ENCODE peak calls at places on chromosome 13, in five cellular contexts. A is K562, I is stomach, M is transverse colon, F is suprapubic skin. K is an unnamed sample.

GRCh38 chr13:49652691-49653305 is 24.5 kb downstream of the ARL11 start:
- DNase-seq in I (peak; percentile 30), A (peak; percentile 48), F (no peak), M (peak; percentile 32), K (no peak)

GRCh38 chr13:78680611-78681010 is 21.7 kb upstream of the OBI1 start:
- DNase-seq in F (no peak), A (no peak), M (no peak), I (no peak), K (no peak)

GRCh38 chr13:45537506-45537905 is 72.8 kb downstream of the COG3 start:
- DNase-seq in M (no peak), I (no peak), F (no peak), A (no peak), K (no peak)

GRCh38 chr13:111213964-111214726 is 99.0 kb downstream of the ARHGEF7 start:
- DNase-seq in A (no peak), M (no peak), I (no peak), F (no peak), K (no peak)

GRCh38 chr13:29118471-29118870 is 298.3 kb downstream of the MTUS2 start:
- DNase-seq in F (no peak), A (no peak), M (no peak), I (no peak), K (no peak)

GRCh38 chr13:109348514-109349340 is 437.7 kb downstream of the IRS2 start:
- DNase-seq in F (no peak), M (no peak), A (no peak), I (no peak), K (no peak)

GRCh38 chr13:101454767-101455166 is 2.3 kb downstream of the ITGBL1 start:
- DNase-seq in F (no peak), A (no peak), I (no peak), M (no peak), K (no peak)

GRCh38 chr13:100069278-100069677 is 19.6 kb upstream of the PCCA start:
- DNase-seq in F (no peak), I (no peak), A (no peak), M (no peak), K (no peak)

GRCh38 chr13:46389985-46390384 is 2.9 kb upstream of the RUBCNL start:
- DNase-seq in I (no peak), M (peak; percentile 64), F (no peak), A (no peak), K (no peak)

GRCh38 chr13:40578055-40578454 is 88.4 kb downstream of the FOXO1 start:
- DNase-seq in F (no peak), M (no peak), I (no peak), A (no peak), K (peak; percentile 64)

GRCh38 chr13:71055644-71056043 is 811.4 kb downstream of the DACH1 start:
- DNase-seq in M (no peak), I (no peak), A (no peak), F (no peak), K (no peak)

GRCh38 chr13:46119883-46120614 is 15.2 kb upstream of the CPB2 start:
- DNase-seq in A (peak; percentile 73), M (no peak), F (no peak), I (no peak), K (no peak)

GRCh38 chr13:42266464-42266863 is 5.5 kb upstream of the AKAP11 start:
- DNase-seq in F (no peak), A (no peak), I (no peak), M (no peak), K (no peak)

GRCh38 chr13:89066868-89067466 is 1395.8 kb downstream of the SLITRK5 start:
- DNase-seq in F (no peak), I (no peak), A (no peak), M (peak; percentile 12), K (no peak)

GRCh38 chr13:65292488-65292901 is 1937.6 kb downstream of the PCDH9 start:
- DNase-seq in A (no peak), M (no peak), I (no peak), F (no peak), K (no peak)

GRCh38 chr13:101626925-101627555 is 174.6 kb downstream of the ITGBL1 start:
- DNase-seq in F (no peak), M (no peak), A (no peak), I (no peak), K (no peak)

GRCh38 chr13:102846261-102847015 is 606 bp downstream of the ERCC5 start:
- DNase-seq in M (peak; percentile 60), I (peak; percentile 40), A (no peak), F (peak; percentile 81), K (no peak)

GRCh38 chr13:27264181-27264580 is 6.4 kb upstream of the RASL11A start:
- DNase-seq in M (no peak), F (no peak), A (no peak), I (no peak), K (no peak)

GRCh38 chr13:33125821-33126570 is 109.8 kb downstream of the KL start:
- DNase-seq in F (peak; percentile 82), I (no peak), M (no peak), A (no peak), K (no peak)

GRCh38 chr13:99055286-99056073 is 77.6 kb upstream of the DOCK9 start:
- DNase-seq in A (no peak), I (no peak), F (no peak), M (no peak), K (no peak)

GRCh38 chr13:65504213-65504612 is 1725.9 kb downstream of the PCDH9 start:
- DNase-seq in F (no peak), A (no peak), I (no peak), M (no peak), K (no peak)

GRCh38 chr13:101487046-101487830 is 34.8 kb downstream of the ITGBL1 start:
- DNase-seq in I (no peak), F (no peak), A (no peak), M (no peak), K (no peak)

GRCh38 chr13:57627663-57628062 is 3.9 kb upstream of the PCDH17 start:
- DNase-seq in M (no peak), F (no peak), A (peak; percentile 27), I (no peak), K (no peak)

GRCh38 chr13:39509616-39510015 is 93.4 kb downstream of the LHFPL6 start:
- DNase-seq in I (no peak), F (no peak), A (no peak), M (no peak), K (no peak)

GRCh38 chr13:41547253-41548000 is 90.1 kb downstream of the RGCC start:
- DNase-seq in A (no peak), I (no peak), M (no peak), F (no peak), K (peak; percentile 92)

GRCh38 chr13:35699181-35699580 is 222.7 kb upstream of the MAB21L1 start:
- DNase-seq in M (no peak), A (no peak), F (no peak), I (no peak), K (no peak)

DNA sequence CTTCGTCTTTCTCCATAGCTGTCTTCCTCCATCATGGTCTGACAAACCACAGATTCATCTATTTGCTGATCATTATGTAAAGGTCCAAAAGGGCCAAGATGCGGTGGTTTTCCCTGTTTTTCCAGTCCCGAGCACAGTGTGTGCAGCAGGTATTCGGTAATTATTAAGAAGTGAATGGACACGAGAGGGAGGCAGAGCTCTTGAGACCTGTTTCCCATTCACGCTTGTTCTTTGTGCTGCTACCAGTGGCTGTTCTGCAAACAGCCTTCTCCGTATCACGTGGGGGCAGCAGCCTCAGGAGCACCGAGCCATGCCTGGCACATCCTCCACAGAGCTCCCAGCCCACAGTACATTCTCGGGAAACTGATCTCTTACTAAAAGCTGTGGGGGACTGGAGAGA is 50.3 kb downstream of the CCDC70 start:
- DNase-seq in F (peak; percentile 40), A (no peak), I (peak; percentile 50), M (no peak), K (no peak)
- TF ChIP-seq POLR2AphosphoS5 in F (no peak), A (no peak), I (no peak), M (no peak), K (no peak)

GRCh38 chr13:21435710-21436151 is 23.4 kb downstream of the ZDHHC20 start:
- DNase-seq in M (peak; percentile 63), A (peak; percentile 51), F (no peak), I (peak; percentile 68), K (no peak)
- TF ChIP-seq EP300 in M (no peak), A (no peak), F (no peak), I (no peak), K (no peak)

DNA sequence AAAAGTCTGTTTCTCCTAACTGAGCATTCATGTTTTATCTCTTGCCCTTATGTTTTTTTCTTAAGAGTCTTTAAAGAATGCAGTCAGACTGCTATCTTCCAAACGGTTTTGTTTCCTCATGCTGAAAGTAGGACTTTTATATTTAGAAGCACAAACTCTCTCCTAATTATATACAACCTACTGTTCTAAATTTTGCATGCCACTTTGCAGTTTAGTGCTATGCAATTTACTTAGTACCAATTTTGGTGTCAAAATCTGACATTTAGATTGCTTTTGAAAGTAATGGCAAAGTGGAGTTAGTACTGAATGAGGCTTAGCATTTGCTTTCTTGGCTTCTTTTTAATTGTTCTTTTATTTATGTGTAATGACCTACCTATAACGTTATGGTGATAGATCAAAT is 55.2 kb upstream of the PCDH20 start:
- DNase-seq in M (no peak), A (no peak), I (no peak), F (no peak), K (no peak)
- TF ChIP-seq POLR2AphosphoS5 in M (no peak), A (no peak), I (no peak), F (no peak), K (no peak)

DNA sequence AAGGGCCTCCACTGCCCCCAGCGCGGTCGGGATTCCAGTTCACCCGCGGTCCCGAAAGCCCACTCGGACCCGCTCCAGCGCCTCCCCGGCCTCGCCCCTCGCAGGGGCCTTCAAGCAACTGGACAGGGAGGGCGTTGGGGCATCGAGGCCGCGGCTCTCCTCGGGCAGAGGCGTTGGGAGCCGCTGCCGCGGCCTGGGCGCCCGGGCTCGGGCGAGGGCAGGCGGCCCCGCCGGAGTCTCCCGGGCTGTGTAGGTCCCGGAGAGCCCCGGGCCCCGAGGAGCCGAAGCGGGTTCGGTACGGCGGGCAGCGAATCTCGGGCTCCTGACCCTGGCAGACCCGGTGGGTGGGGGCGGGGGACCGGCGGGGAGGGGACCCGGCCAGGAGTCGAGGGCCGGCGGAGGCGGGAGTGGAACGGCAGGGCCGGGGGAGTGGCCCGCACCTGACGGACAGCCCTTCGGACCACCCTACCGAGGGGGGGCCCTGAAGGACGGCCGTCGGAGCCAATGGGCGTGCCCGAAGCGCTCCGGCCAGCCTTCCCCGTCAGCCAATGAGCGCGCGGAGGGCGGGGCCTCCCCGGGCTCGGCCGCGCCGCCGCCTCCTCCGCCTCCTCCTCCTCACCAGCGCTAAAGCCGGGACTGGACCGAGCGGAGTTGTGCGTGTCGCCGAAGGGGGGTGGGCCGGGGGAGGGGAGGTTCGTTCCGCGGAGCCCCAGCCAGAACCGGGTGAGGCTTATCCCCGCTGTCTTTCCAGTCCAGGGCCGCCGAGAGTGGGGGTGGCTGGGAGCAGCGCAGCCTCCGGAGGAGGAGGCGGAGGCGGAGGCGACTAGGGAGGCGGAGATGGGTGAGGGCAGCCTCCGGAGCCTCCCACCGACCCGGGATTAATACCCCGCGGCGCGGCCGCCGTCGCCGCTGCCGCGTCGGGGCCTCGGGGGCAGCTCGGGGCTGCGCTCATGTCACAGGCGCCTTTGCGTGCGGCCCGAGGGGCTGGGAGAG is at the start of gene ZMYM2:
- DNase-seq in F (peak; percentile 97), M (peak; percentile 99), I (peak; percentile 99), A (peak; percentile 98), K (peak; percentile 99)
- TF ChIP-seq EP300 in F (no peak), M (no peak), I (no peak), A (no peak), K (no peak)

GRCh38 chr13:31681133-31681532 is 58.2 kb upstream of the RXFP2 start:
- DNase-seq in A (no peak), I (no peak), M (no peak), F (no peak), K (no peak)

GRCh38 chr13:31670831-31671617 is 68.3 kb upstream of the RXFP2 start:
- DNase-seq in I (no peak), A (no peak), F (no peak), M (no peak), K (no peak)

GRCh38 chr13:31674056-31674455 is 65.3 kb upstream of the RXFP2 start:
- DNase-seq in M (no peak), I (no peak), A (no peak), F (no peak), K (no peak)

GRCh38 chr13:31675521-31675953 is 63.8 kb upstream of the RXFP2 start:
- DNase-seq in F (no peak), I (no peak), A (no peak), M (no peak), K (no peak)
- TF ChIP-seq POLR2AphosphoS5 in F (no peak), I (no peak), A (no peak), M (no peak), K (no peak)